ENCODE peak calls at places on chromosomes 6 and 20, in six cellular contexts. Y is mucosa of descending colon, W is substantia nigra, T is iris pigment epithelial cell, E is ACHN, C is left kidney. Z is an unnamed sample.

GRCh38 chr6:111631930-111632460 is 26.3 kb upstream of the TRAF3IP2 start:
- DNase-seq in E (no peak), T (no peak), W (no peak), Y (peak; percentile 85), C (peak; percentile 71), Z (no peak)

GRCh38 chr6:45434401-45434741 is 56.6 kb upstream of the SUPT3H start:
- DNase-seq in E (no peak), C (no peak), Y (no peak), T (no peak), W (no peak), Z (no peak)

GRCh38 chr6:108651781-108652227 is 91.1 kb downstream of the FOXO3 start:
- DNase-seq in W (no peak), Y (no peak), T (peak; percentile 93), E (no peak), C (no peak), Z (no peak)

GRCh38 chr6:111841822-111842221 is 31.4 kb downstream of the FYN start:
- DNase-seq in C (peak; percentile 37), Y (no peak), E (no peak), T (peak; percentile 92), W (no peak), Z (no peak)

GRCh38 chr6:36489426-36489825 is 46.6 kb downstream of the KCTD20 start:
- DNase-seq in W (no peak), Y (no peak), T (no peak), C (no peak), E (no peak), Z (no peak)

GRCh38 chr6:105359419-105360366 is 43.2 kb downstream of the PREP start:
- DNase-seq in C (no peak), Y (no peak), T (peak; percentile 96), E (peak; percentile 84), W (no peak), Z (no peak)

GRCh38 chr6:136657629-136658028 is 107.4 kb upstream of the MAP7 start:
- DNase-seq in Y (no peak), T (peak; percentile 76), E (no peak), C (peak; percentile 15), W (no peak), Z (no peak)

GRCh38 chr6:3825851-3826581 is 23.2 kb upstream of the FAM50B start:
- DNase-seq in T (peak; percentile 97), W (no peak), Y (peak; percentile 75), E (peak; percentile 93), C (peak; percentile 78), Z (no peak)

GRCh38 chr6:168210239-168211107 is 109.1 kb downstream of the DACT2 start:
- DNase-seq in E (no peak), T (no peak), Y (no peak), W (no peak), C (peak; percentile 60), Z (no peak)

GRCh38 chr20:44020406-44021148 is 105.9 kb downstream of the TOX2 start:
- DNase-seq in W (no peak), E (no peak), Y (no peak), C (peak; percentile 44), T (no peak), Z (no peak)

GRCh38 chr6:102994866-102995265 is 1601.4 kb downstream of the GRIK2 start:
- DNase-seq in Y (no peak), C (no peak), T (no peak), W (no peak), E (no peak), Z (no peak)

GRCh38 chr6:111871207-111871606 is 2.0 kb downstream of the FYN start:
- DNase-seq in E (no peak), Y (no peak), W (no peak), C (peak; percentile 26), T (no peak), Z (no peak)

GRCh38 chr6:169165031-169165430 is 88.6 kb downstream of the THBS2 start:
- DNase-seq in W (no peak), C (no peak), E (no peak), Y (no peak), T (no peak), Z (no peak)

GRCh38 chr20:19926581-19926980 is 90.6 kb upstream of the NAA20 start:
- DNase-seq in Y (no peak), W (no peak), E (no peak), T (no peak), C (no peak), Z (no peak)

GRCh38 chr6:153484056-153484455 is 353.0 kb upstream of the RGS17 start:
- DNase-seq in C (no peak), T (no peak), Y (no peak), E (no peak), W (no peak), Z (no peak)

GRCh38 chr6:142845143-142845571 is 99.8 kb downstream of the HIVEP2 start:
- DNase-seq in E (peak; percentile 46), T (peak; percentile 50), W (no peak), C (no peak), Y (no peak), Z (no peak)

GRCh38 chr6:53154794-53155193 is 6.2 kb upstream of the GCM1 start:
- DNase-seq in T (no peak), W (no peak), C (no peak), E (no peak), Y (no peak), Z (no peak)

GRCh38 chr6:73797861-73798260 is 101.9 kb downstream of the CD109 start:
- DNase-seq in T (peak; percentile 36), C (no peak), E (no peak), Y (no peak), W (no peak), Z (no peak)

GRCh38 chr6:31906122-31906521 is 4.2 kb upstream of the ZBTB12 start:
- DNase-seq in T (no peak), W (no peak), Y (no peak), C (no peak), E (no peak), Z (no peak)

GRCh38 chr6:34235605-34236422 is 859 bp upstream of the HMGA1 start:
- DNase-seq in C (peak; percentile 74), T (peak; percentile 83), W (no peak), E (peak; percentile 58), Y (peak; percentile 79), Z (no peak)

GRCh38 chr6:138970856-138971425 is 17.1 kb downstream of the REPS1 start:
- DNase-seq in Y (no peak), C (no peak), E (peak; percentile 88), W (no peak), T (peak; percentile 96), Z (no peak)

GRCh38 chr20:24664266-24664986 is 195.0 kb downstream of the SYNDIG1 start:
- DNase-seq in W (no peak), Y (no peak), T (no peak), C (no peak), E (no peak), Z (no peak)

GRCh38 chr20:23178806-23179205 is 92.7 kb upstream of the CD93 start:
- DNase-seq in C (no peak), W (no peak), E (no peak), Y (no peak), T (no peak), Z (no peak)

GRCh38 chr6:15623282-15624116 is 39.3 kb downstream of the DTNBP1 start:
- DNase-seq in C (peak; percentile 49), E (peak; percentile 25), T (no peak), W (no peak), Y (no peak), Z (no peak)

GRCh38 chr6:113490356-113490755 is 366.8 kb upstream of the MARCKS start:
- DNase-seq in E (no peak), T (no peak), C (no peak), Y (no peak), W (no peak), Z (no peak)

GRCh38 chr6:23106951-23107350 is 537.6 kb downstream of the HDGFL1 start:
- DNase-seq in W (no peak), E (no peak), Y (no peak), T (peak; percentile 83), C (no peak), Z (no peak)

GRCh38 chr6:140480852-140481251 is 1106.4 kb upstream of the CITED2 start:
- DNase-seq in T (peak; percentile 39), E (no peak), W (no peak), C (no peak), Y (no peak), Z (no peak)

GRCh38 chr6:137911675-137912158 is 44.7 kb downstream of the TNFAIP3 start:
- DNase-seq in Y (no peak), E (no peak), C (no peak), T (no peak), W (no peak), Z (no peak)

GRCh38 chr6:167295495-167296292 is 4.6 kb downstream of the UNC93A start:
- DNase-seq in Y (no peak), T (no peak), W (no peak), C (no peak), E (no peak), Z (no peak)

GRCh38 chr6:47135772-47136171 is 93.6 kb upstream of the ADGRF1 start:
- DNase-seq in W (no peak), Y (no peak), C (no peak), E (peak; percentile 79), T (peak; percentile 89), Z (no peak)

GRCh38 chr6:140566706-140567330 is 1192.4 kb upstream of the CITED2 start:
- DNase-seq in W (no peak), T (peak; percentile 78), E (peak; percentile 18), Y (no peak), C (peak; percentile 35), Z (no peak)

GRCh38 chr6:129094147-129094546 is 211.2 kb downstream of the LAMA2 start:
- DNase-seq in C (no peak), Y (no peak), T (no peak), E (no peak), W (no peak), Z (no peak)

GRCh38 chr6:156876302-156876701 is 99.1 kb downstream of the ARID1B start:
- DNase-seq in E (peak; percentile 15), T (no peak), C (no peak), W (no peak), Y (peak; percentile 43), Z (no peak)

GRCh38 chr6:116553451-116553850 is at the start of gene CALHM4:
- DNase-seq in W (no peak), Y (no peak), T (no peak), E (no peak), C (no peak), Z (no peak)

GRCh38 chr6:46024122-46024769 is 8.6 kb upstream of the CLIC5 start:
- DNase-seq in E (no peak), C (no peak), Y (no peak), T (peak; percentile 11), W (no peak), Z (no peak)

GRCh38 chr20:50400705-50401045 is 109.5 kb upstream of the PTPN1 start:
- DNase-seq in E (no peak), C (no peak), Y (no peak), T (no peak), W (no peak), Z (no peak)

GRCh38 chr6:149566372-149567193 is at the start of gene GINM1:
- DNase-seq in W (peak; percentile 56), T (peak; percentile 48), E (peak; percentile 53), Y (peak; percentile 75), C (peak; percentile 84), Z (no peak)